ENCODE peak calls at places on chromosomes 4 and X, in nine cellular contexts. N, V, P, O, H, C, X, Q and G are unnamed samples. For H3K4me1 and H3K36me3, the result is how much of the 10 kb centered on the place peaks cover.

GRCh38 chr4:47032405-47033106 is 1.2 kb downstream of the GABRB1 start:
- DNase-seq in N (no peak), V (peak), P (peak), H (peak), Q (peak), C (no peak), O (peak), X (no peak), G (no peak)

GRCh38 chr4:168421671-168422070 is 58.6 kb downstream of the DDX60L start:
- DNase-seq in Q (no peak), N (no peak), P (peak), C (no peak), H (no peak), O (no peak), V (no peak), X (peak), G (no peak)

GRCh38 chr4:158610790-158611189 is 60.9 kb downstream of the C4orf46 start:
- DNase-seq in Q (no peak), C (no peak), H (no peak), N (no peak), V (no peak), P (no peak), X (no peak), O (no peak), G (no peak)

GRCh38 chr4:2796261-2797187 is 3.6 kb downstream of the SH3BP2 start:
- DNase-seq in C (no peak), V (peak), X (no peak), H (peak), O (no peak), Q (peak), N (no peak), P (peak), G (peak)

GRCh38 chr4:93751410-93751809 is 77.1 kb upstream of the ATOH1 start:
- DNase-seq in N (no peak), P (no peak), Q (no peak), X (no peak), O (no peak), V (no peak), C (no peak), H (no peak), G (no peak)

GRCh38 chr4:38795087-38795486 is 9.5 kb downstream of the TLR1 start:
- DNase-seq in V (no peak), N (no peak), C (no peak), H (no peak), X (no peak), O (no peak), Q (no peak), P (no peak), G (no peak)

GRCh38 chr4:2583517-2583916 is 47.1 kb downstream of the FAM193A start:
- DNase-seq in H (peak), N (no peak), X (no peak), O (no peak), P (no peak), V (no peak), Q (no peak), C (no peak), G (peak)

GRCh38 chr4:5404073-5404472 is 304.3 kb downstream of the EVC2 start:
- DNase-seq in N (no peak), H (peak), Q (no peak), X (no peak), C (no peak), O (no peak), V (no peak), P (no peak), G (no peak)

GRCh38 chr4:47827339-47828047 is 10.4 kb downstream of the CORIN start:
- DNase-seq in H (no peak), Q (no peak), C (no peak), N (no peak), O (no peak), X (no peak), V (no peak), P (no peak), G (no peak)

GRCh38 chrX:45806410-45807121 is 605.9 kb upstream of the DIPK2B start:
- DNase-seq in O (no peak), N (no peak), P (no peak), H (no peak), C (no peak), X (no peak), V (no peak), Q (no peak), G (no peak)

GRCh38 chrX:102672876-102673275 is 21.6 kb downstream of the GPRASP1 start:
- DNase-seq in V (no peak), P (no peak), H (no peak), Q (no peak), O (peak), X (no peak), N (no peak), C (no peak), G (no peak)

GRCh38 chrX:134886201-134886600 is 104.6 kb upstream of the SMIM10 start:
- DNase-seq in N (no peak), X (peak), Q (no peak), P (no peak), H (no peak), C (no peak), V (no peak), O (peak), G (no peak)

DNA sequence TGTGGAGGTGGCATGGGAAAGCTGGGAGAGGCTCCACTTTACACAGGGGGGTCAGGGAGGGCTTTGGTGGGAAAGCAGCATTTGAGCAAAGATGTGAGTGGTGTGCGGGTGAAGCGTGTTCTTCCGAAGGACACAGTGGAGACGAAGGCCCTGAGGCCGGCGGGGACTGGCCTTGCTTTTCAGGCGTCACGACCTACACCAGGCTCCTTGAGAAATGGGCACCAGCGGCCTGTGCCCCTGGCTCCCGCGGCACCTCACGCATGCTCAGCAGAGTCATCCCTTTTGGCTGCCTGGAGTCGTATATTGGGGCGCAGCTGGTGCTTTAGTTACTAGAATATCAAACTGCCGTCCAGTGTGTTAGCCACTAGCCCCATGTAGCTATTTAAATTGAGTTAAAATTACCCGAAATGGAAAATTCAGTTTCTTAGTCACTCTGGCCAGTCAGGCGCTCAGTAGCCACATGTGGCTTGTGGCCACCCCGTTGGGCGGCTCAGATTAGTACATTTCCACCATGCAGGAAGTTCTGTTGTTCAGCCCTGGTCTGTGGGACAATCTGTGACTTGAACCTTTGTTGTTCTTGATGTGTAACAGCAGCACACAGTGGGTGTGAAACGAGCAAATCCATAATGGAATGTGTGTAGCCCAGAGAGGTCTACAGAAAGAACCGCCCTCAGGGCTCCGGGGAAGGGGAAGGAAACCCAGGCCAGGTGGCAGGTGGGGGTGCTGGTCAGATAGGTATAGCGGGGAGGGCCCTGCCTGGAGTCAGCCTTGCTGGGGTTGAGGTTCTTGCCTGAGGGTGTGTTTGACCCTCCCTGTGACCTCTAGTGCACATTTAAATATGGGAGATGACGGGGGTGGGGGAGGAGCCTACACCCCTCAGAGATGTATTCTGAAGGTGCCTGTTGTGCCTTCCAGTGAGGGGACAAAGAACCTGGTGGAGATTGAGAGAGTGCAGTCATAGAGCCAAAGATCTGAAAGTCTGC is 30.4 kb downstream of the TBC1D14 start:
- DNase-seq in V (no peak), C (no peak), N (peak), H (no peak), O (no peak), X (no peak), P (no peak), Q (no peak), G (no peak)
- H3K4me1 ChIP-seq in V (under half), C (under half), N (half or more), H (under half), O (half or more), X (under half), P (under half), Q (under half), G (under half)

DNA sequence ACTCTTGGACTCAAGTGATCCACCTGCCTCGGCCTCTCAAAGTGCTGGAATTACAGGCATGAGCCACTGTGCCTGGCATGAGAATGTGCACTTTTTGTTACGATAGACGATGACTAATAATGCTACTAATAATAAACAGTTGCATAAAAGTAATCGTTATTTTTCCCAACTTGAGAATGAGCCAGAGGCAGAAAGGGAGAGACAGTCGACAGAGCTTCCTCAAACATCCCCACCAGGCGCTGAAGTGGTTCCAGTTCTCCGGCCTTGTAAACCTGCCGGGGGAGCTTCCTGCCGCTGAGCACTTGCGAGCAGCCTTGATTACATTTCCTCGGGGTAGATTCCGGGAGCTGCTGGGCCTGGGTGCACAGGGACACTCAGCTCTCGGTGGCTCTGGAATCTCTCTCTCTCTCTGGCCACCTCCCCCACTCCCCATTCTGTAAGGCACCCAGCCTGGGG is 8.9 kb upstream of the HTRA3 start:
- DNase-seq in N (no peak), O (no peak), V (no peak), H (peak), C (no peak), P (no peak), Q (peak), X (no peak), G (peak)
- TF ChIP-seq POLR2AphosphoS5 in N (no peak), O (no peak), V (no peak), H (no peak), C (peak), P (no peak), Q (no peak), X (no peak), G (peak)

DNA sequence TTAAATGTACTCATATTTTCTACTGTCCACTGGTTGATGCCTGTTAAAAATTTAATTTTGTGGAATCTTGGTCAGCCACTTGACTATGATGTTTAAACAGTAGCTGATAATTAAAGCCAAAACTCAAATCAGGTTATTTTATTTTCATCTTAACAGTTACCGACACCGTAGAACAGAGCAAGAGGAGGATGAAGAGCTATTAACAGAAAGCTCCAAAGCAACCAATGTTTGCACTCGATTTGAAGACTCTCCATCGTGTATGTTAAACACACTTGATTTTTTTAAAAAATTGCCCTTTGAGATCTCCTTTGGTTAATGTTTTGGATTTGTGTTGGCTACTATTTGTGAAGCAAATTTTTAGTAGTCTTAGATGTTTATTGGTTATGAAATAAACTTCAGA is 10.7 kb downstream of the SMARCA5 start:
- DNase-seq in C (no peak), Q (no peak), P (no peak), N (no peak), O (no peak), V (no peak), H (no peak), X (no peak), G (no peak)
- H3K36me3 ChIP-seq in C (under half), Q (half or more), P (half or more), N (half or more), O (half or more), V (under half), H (under half), X (half or more), G (under half)

DNA sequence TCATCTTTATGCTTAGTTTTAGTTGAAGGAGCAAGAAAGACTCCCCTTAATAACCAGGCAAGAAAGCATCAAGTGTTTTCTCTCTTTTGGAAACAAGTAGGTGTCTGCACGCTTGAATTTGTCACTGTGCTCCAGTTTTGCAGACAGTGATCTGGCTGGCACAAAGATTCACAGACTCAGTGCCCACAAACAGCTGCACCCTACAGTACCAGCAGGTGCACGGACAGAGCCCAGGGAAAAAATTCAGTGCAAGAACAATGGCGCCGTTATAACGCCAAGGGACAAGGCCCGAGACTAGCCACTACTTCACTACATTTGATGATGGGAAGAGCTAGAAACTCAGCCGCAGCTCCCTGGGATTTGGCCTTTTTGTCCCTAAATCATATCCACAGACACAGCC is 56.0 kb downstream of the ZNF827 start:
- DNase-seq in C (no peak), O (no peak), N (no peak), X (no peak), P (no peak), V (no peak), H (no peak), Q (no peak), G (no peak)
- H3K4me1 ChIP-seq in C (half or more), O (under half), N (under half), X (under half), P (under half), V (under half), H (half or more), Q (under half), G (under half)